ENCODE peak calls at places on chromosomes 4 and X, in ten cellular contexts. One of them, this sample, is unnamed.

GRCh38 chr4:98938386-98938785 is 9.5 kb upstream of the EIF4E start:
- DNase-seq in lung: no peak
- DNase-seq in lower lobe of right lung: no peak
- DNase-seq in DND-41: no peak
- DNase-seq in GM06990: no peak
- DNase-seq in astrocyte of the spinal cord: peak
- DNase-seq in ascending aorta: no peak
- DNase-seq in Peyer's patch: no peak
- DNase-seq in LNCaP clone FGC: no peak
- DNase-seq in HFF-Myc: no peak
- DNase-seq in this sample: peak

GRCh38 chr4:166301266-166301665 is 428.2 kb downstream of the TLL1 start:
- DNase-seq in astrocyte of the spinal cord: peak
- DNase-seq in lung: no peak
- DNase-seq in HFF-Myc: no peak
- DNase-seq in DND-41: no peak
- DNase-seq in GM06990: no peak
- DNase-seq in lower lobe of right lung: no peak
- DNase-seq in LNCaP clone FGC: no peak
- DNase-seq in Peyer's patch: no peak
- DNase-seq in ascending aorta: no peak
- DNase-seq in this sample: no peak

GRCh38 chr4:74230902-74231499 is 73.1 kb downstream of the MTHFD2L start:
- DNase-seq in HFF-Myc: peak
- DNase-seq in lower lobe of right lung: peak
- DNase-seq in lung: peak
- DNase-seq in DND-41: no peak
- DNase-seq in ascending aorta: peak
- DNase-seq in GM06990: no peak
- DNase-seq in Peyer's patch: no peak
- DNase-seq in astrocyte of the spinal cord: peak
- DNase-seq in LNCaP clone FGC: no peak
- DNase-seq in this sample: peak

GRCh38 chr4:153248641-153249198 is 44.5 kb downstream of the TRIM2 start:
- DNase-seq in lower lobe of right lung: no peak
- DNase-seq in astrocyte of the spinal cord: no peak
- DNase-seq in HFF-Myc: no peak
- DNase-seq in GM06990: no peak
- DNase-seq in Peyer's patch: no peak
- DNase-seq in DND-41: no peak
- DNase-seq in ascending aorta: no peak
- DNase-seq in LNCaP clone FGC: no peak
- DNase-seq in lung: no peak
- DNase-seq in this sample: no peak

GRCh38 chr4:20356565-20356964 is 104.9 kb downstream of the SLIT2 start:
- DNase-seq in ascending aorta: no peak
- DNase-seq in lower lobe of right lung: no peak
- DNase-seq in LNCaP clone FGC: no peak
- DNase-seq in DND-41: no peak
- DNase-seq in HFF-Myc: no peak
- DNase-seq in Peyer's patch: no peak
- DNase-seq in GM06990: no peak
- DNase-seq in lung: no peak
- DNase-seq in astrocyte of the spinal cord: peak
- DNase-seq in this sample: no peak

GRCh38 chr4:89024051-89024675 is 32.8 kb downstream of the FAM13A start:
- DNase-seq in lung: peak
- DNase-seq in DND-41: peak
- DNase-seq in LNCaP clone FGC: peak
- DNase-seq in lower lobe of right lung: no peak
- DNase-seq in Peyer's patch: peak
- DNase-seq in HFF-Myc: peak
- DNase-seq in ascending aorta: no peak
- DNase-seq in GM06990: peak
- DNase-seq in astrocyte of the spinal cord: peak
- DNase-seq in this sample: peak

GRCh38 chr4:173793937-173794510 is 264.0 kb upstream of the HAND2 start:
- DNase-seq in lung: no peak
- DNase-seq in Peyer's patch: no peak
- DNase-seq in lower lobe of right lung: no peak
- DNase-seq in GM06990: no peak
- DNase-seq in ascending aorta: no peak
- DNase-seq in HFF-Myc: no peak
- DNase-seq in LNCaP clone FGC: no peak
- DNase-seq in astrocyte of the spinal cord: peak
- DNase-seq in DND-41: no peak
- DNase-seq in this sample: no peak

GRCh38 chrX:83829874-83830273 is 31.1 kb upstream of the CYLC1 start:
- DNase-seq in lower lobe of right lung: no peak
- DNase-seq in GM06990: no peak
- DNase-seq in ascending aorta: no peak
- DNase-seq in HFF-Myc: no peak
- DNase-seq in Peyer's patch: no peak
- DNase-seq in astrocyte of the spinal cord: no peak
- DNase-seq in LNCaP clone FGC: no peak
- DNase-seq in lung: no peak
- DNase-seq in DND-41: no peak
- DNase-seq in this sample: no peak

GRCh38 chr4:98181815-98182214 is 38.5 kb upstream of the STPG2 start:
- DNase-seq in astrocyte of the spinal cord: peak
- DNase-seq in HFF-Myc: no peak
- DNase-seq in DND-41: no peak
- DNase-seq in LNCaP clone FGC: no peak
- DNase-seq in Peyer's patch: no peak
- DNase-seq in ascending aorta: no peak
- DNase-seq in GM06990: no peak
- DNase-seq in lung: no peak
- DNase-seq in lower lobe of right lung: no peak
- DNase-seq in this sample: peak

GRCh38 chrX:35380808-35381700 is 417.1 kb upstream of the MAGEB16 start:
- DNase-seq in DND-41: no peak
- DNase-seq in GM06990: no peak
- DNase-seq in astrocyte of the spinal cord: peak
- DNase-seq in lung: no peak
- DNase-seq in ascending aorta: no peak
- DNase-seq in HFF-Myc: no peak
- DNase-seq in LNCaP clone FGC: peak
- DNase-seq in Peyer's patch: no peak
- DNase-seq in lower lobe of right lung: no peak
- DNase-seq in this sample: peak

GRCh38 chr4:15982833-15983528 is 20.0 kb upstream of the FGFBP2 start:
- DNase-seq in lung: no peak
- DNase-seq in Peyer's patch: no peak
- DNase-seq in ascending aorta: no peak
- DNase-seq in HFF-Myc: no peak
- DNase-seq in GM06990: no peak
- DNase-seq in lower lobe of right lung: no peak
- DNase-seq in LNCaP clone FGC: no peak
- DNase-seq in DND-41: no peak
- DNase-seq in astrocyte of the spinal cord: peak
- DNase-seq in this sample: peak

GRCh38 chrX:153638436-153639176 is 8.4 kb upstream of the DUSP9 start:
- DNase-seq in lung: no peak
- DNase-seq in DND-41: peak
- DNase-seq in Peyer's patch: peak
- DNase-seq in GM06990: no peak
- DNase-seq in lower lobe of right lung: no peak
- DNase-seq in HFF-Myc: no peak
- DNase-seq in astrocyte of the spinal cord: no peak
- DNase-seq in LNCaP clone FGC: no peak
- DNase-seq in ascending aorta: no peak
- DNase-seq in this sample: no peak

GRCh38 chrX:17692709-17693346 is 44.5 kb upstream of the SCML1 start:
- DNase-seq in HFF-Myc: peak
- DNase-seq in astrocyte of the spinal cord: peak
- DNase-seq in Peyer's patch: no peak
- DNase-seq in lower lobe of right lung: no peak
- DNase-seq in GM06990: no peak
- DNase-seq in ascending aorta: no peak
- DNase-seq in LNCaP clone FGC: no peak
- DNase-seq in DND-41: no peak
- DNase-seq in lung: no peak
- DNase-seq in this sample: peak

GRCh38 chr4:71195932-71196331 is 142.9 kb upstream of the SLC4A4 start:
- DNase-seq in lower lobe of right lung: no peak
- DNase-seq in LNCaP clone FGC: no peak
- DNase-seq in GM06990: no peak
- DNase-seq in Peyer's patch: no peak
- DNase-seq in HFF-Myc: no peak
- DNase-seq in astrocyte of the spinal cord: peak
- DNase-seq in DND-41: no peak
- DNase-seq in ascending aorta: no peak
- DNase-seq in lung: no peak
- DNase-seq in this sample: peak

DNA sequence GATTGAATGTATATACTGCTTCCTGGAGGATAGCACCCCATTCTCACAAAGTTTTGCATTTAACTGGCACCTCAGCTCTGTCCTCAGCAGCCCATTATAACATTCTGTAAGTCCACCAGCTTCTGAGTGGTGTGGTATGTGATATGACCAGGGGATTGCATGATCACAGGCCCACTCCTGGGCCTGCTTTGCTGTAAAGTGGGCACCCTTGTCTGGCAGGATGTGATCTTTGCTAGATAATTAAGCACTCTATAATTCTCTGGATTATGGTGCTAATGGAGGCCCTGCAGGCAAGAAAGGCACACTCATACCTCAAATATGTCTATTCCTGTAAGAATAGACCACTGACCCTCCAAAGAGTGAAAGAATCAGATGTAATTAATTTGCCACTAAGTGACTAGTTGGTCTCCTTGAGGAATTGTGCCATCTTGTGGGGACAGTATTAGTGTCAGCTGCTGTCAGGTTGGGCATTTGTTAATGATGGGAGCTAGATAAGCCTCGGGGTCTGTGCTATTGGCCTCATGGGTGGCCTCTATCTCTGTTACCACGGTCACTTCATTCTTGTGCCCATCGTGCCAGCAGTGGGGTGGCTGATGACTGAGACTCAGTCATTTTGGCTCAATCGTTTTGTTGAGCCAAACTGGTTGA is 2.2 kb upstream of the CFI start:
- DNase-seq in DND-41: peak
- DNase-seq in astrocyte of the spinal cord: peak
- DNase-seq in Peyer's patch: peak
- DNase-seq in GM06990: no peak
- DNase-seq in ascending aorta: no peak
- DNase-seq in lung: no peak
- DNase-seq in LNCaP clone FGC: peak
- DNase-seq in HFF-Myc: peak
- DNase-seq in lower lobe of right lung: no peak
- DNase-seq in this sample: peak
- TF ChIP-seq CTCF in DND-41: peak
- TF ChIP-seq CTCF in astrocyte of the spinal cord: peak
- TF ChIP-seq CTCF in Peyer's patch: peak
- TF ChIP-seq CTCF in GM06990: peak
- TF ChIP-seq CTCF in ascending aorta: no peak
- TF ChIP-seq CTCF in lung: no peak
- TF ChIP-seq CTCF in LNCaP clone FGC: peak
- TF ChIP-seq CTCF in HFF-Myc: peak
- TF ChIP-seq CTCF in lower lobe of right lung: peak
- TF ChIP-seq CTCF in this sample: peak

GRCh38 chr4:54657194-54657555 is 582 bp upstream of the KIT start:
- DNase-seq in GM06990: no peak
- DNase-seq in DND-41: no peak
- DNase-seq in lung: no peak
- DNase-seq in astrocyte of the spinal cord: no peak
- DNase-seq in Peyer's patch: no peak
- DNase-seq in ascending aorta: no peak
- DNase-seq in LNCaP clone FGC: no peak
- DNase-seq in HFF-Myc: no peak
- DNase-seq in lower lobe of right lung: no peak
- DNase-seq in this sample: no peak
- H3K4me3 ChIP-seq in GM06990: no peak
- H3K4me3 ChIP-seq in DND-41: no peak
- H3K4me3 ChIP-seq in lung: peak
- H3K4me3 ChIP-seq in astrocyte of the spinal cord: peak
- H3K4me3 ChIP-seq in Peyer's patch: peak
- H3K4me3 ChIP-seq in ascending aorta: peak
- H3K4me3 ChIP-seq in LNCaP clone FGC: no peak
- H3K4me3 ChIP-seq in HFF-Myc: peak
- H3K4me3 ChIP-seq in lower lobe of right lung: peak
- H3K4me3 ChIP-seq in this sample: no peak

DNA sequence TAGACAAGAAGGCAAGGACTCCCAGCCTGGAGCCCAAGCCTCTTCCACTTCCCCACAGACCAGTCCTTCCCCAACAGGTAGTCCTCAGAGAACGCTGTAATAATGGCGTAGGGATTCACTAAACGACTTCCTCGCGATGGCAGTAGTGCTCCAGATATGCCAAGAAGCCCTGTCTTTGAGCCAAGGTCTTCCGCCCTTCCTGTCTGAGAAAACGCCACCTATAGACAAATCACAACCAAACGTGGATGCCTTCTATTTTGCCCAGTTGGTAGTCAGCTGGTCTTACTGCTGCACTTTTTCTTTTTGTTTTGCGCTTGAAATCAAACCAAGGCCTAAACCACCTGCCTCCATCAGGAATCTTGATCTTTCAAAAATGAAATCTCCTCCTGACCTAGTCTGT is 203.3 kb downstream of the OR13H1 start:
- DNase-seq in lung: peak
- DNase-seq in DND-41: no peak
- DNase-seq in Peyer's patch: peak
- DNase-seq in HFF-Myc: no peak
- DNase-seq in astrocyte of the spinal cord: peak
- DNase-seq in GM06990: peak
- DNase-seq in ascending aorta: no peak
- DNase-seq in LNCaP clone FGC: peak
- DNase-seq in lower lobe of right lung: no peak
- DNase-seq in this sample: peak
- TF ChIP-seq CTCF in lung: peak
- TF ChIP-seq CTCF in DND-41: no peak
- TF ChIP-seq CTCF in Peyer's patch: peak
- TF ChIP-seq CTCF in HFF-Myc: no peak
- TF ChIP-seq CTCF in astrocyte of the spinal cord: peak
- TF ChIP-seq CTCF in GM06990: peak
- TF ChIP-seq CTCF in ascending aorta: peak
- TF ChIP-seq CTCF in LNCaP clone FGC: peak
- TF ChIP-seq CTCF in lower lobe of right lung: no peak
- TF ChIP-seq CTCF in this sample: peak

GRCh38 chrX:22950278-22951266 is 49.2 kb upstream of the DDX53 start:
- DNase-seq in lung: no peak
- DNase-seq in DND-41: no peak
- DNase-seq in HFF-Myc: peak
- DNase-seq in ascending aorta: no peak
- DNase-seq in astrocyte of the spinal cord: peak
- DNase-seq in lower lobe of right lung: no peak
- DNase-seq in LNCaP clone FGC: no peak
- DNase-seq in Peyer's patch: no peak
- DNase-seq in GM06990: no peak
- DNase-seq in this sample: peak

GRCh38 chrX:22944945-22945344 is 54.8 kb upstream of the DDX53 start:
- DNase-seq in GM06990: no peak
- DNase-seq in Peyer's patch: no peak
- DNase-seq in astrocyte of the spinal cord: no peak
- DNase-seq in DND-41: no peak
- DNase-seq in lower lobe of right lung: no peak
- DNase-seq in ascending aorta: no peak
- DNase-seq in LNCaP clone FGC: no peak
- DNase-seq in HFF-Myc: no peak
- DNase-seq in lung: no peak
- DNase-seq in this sample: no peak
- H3K4me3 ChIP-seq in GM06990: no peak
- H3K4me3 ChIP-seq in Peyer's patch: no peak
- H3K4me3 ChIP-seq in astrocyte of the spinal cord: no peak
- H3K4me3 ChIP-seq in DND-41: no peak
- H3K4me3 ChIP-seq in lower lobe of right lung: no peak
- H3K4me3 ChIP-seq in ascending aorta: no peak
- H3K4me3 ChIP-seq in LNCaP clone FGC: no peak
- H3K4me3 ChIP-seq in HFF-Myc: no peak
- H3K4me3 ChIP-seq in lung: no peak
- H3K4me3 ChIP-seq in this sample: no peak

This sample was measured in fibroblast of mammary gland.